ENCODE peak calls at places on chromosome 18, in five cellular contexts. P, F, N, E and D are unnamed samples.

GRCh38 chr18:23173912-23174311 is 38.6 kb downstream of the CABLES1 start:
- DNase-seq in E (no peak), F (no peak), N (no peak), P (no peak), D (no peak)

GRCh38 chr18:7601936-7602335 is 34.8 kb downstream of the PTPRM start:
- DNase-seq in N (no peak), F (no peak), P (no peak), E (no peak), D (no peak)

GRCh38 chr18:79465392-79465991 is 69.8 kb downstream of the NFATC1 start:
- DNase-seq in P (no peak), N (no peak), F (no peak), E (no peak), D (no peak)

GRCh38 chr18:30486856-30487255 is 555.7 kb downstream of the DSC3 start:
- DNase-seq in E (no peak), F (no peak), P (peak; percentile 5), N (no peak), D (peak; percentile 6)

GRCh38 chr18:9516437-9517064 is 41.2 kb downstream of the RALBP1 start:
- DNase-seq in E (no peak), N (peak; percentile 38), F (no peak), P (peak; percentile 71), D (peak; percentile 39)

GRCh38 chr18:47050468-47050867 is 15.0 kb upstream of the ELOA2 start:
- DNase-seq in F (no peak), N (peak; percentile 38), E (no peak), P (peak; percentile 75), D (peak; percentile 47)

GRCh38 chr18:58755304-58756010 is 84.2 kb downstream of the MALT1 start:
- DNase-seq in P (no peak), E (no peak), N (no peak), F (peak; percentile 45), D (no peak)

GRCh38 chr18:62324917-62325805 is at the start of gene TNFRSF11A:
- DNase-seq in N (no peak), F (peak; percentile 40), E (no peak), P (peak; percentile 5), D (no peak)

GRCh38 chr18:42640160-42640559 is 475.3 kb downstream of the RIT2 start:
- DNase-seq in P (peak; percentile 28), E (no peak), N (no peak), F (no peak), D (no peak)

GRCh38 chr18:3383381-3383915 is 66.5 kb upstream of the TGIF1 start:
- DNase-seq in N (no peak), P (peak; percentile 9), F (no peak), E (no peak), D (peak; percentile 16)

GRCh38 chr18:9827856-9828793 is 57.6 kb upstream of the TXNDC2 start:
- DNase-seq in F (no peak), P (peak; percentile 99), E (no peak), N (peak; percentile 57), D (peak; percentile 98)

GRCh38 chr18:2301316-2301715 is 270.0 kb downstream of the METTL4 start:
- DNase-seq in F (no peak), P (no peak), E (no peak), N (no peak), D (no peak)

GRCh38 chr18:3652380-3653262 is 202.6 kb downstream of the TGIF1 start:
- DNase-seq in P (peak; percentile 97), F (no peak), E (peak; percentile 81), N (no peak), D (peak; percentile 88)

GRCh38 chr18:48929951-48930713 is 20.6 kb downstream of the SMAD7 start:
- DNase-seq in F (no peak), N (peak; percentile 19), P (peak; percentile 59), E (no peak), D (peak; percentile 82)

GRCh38 chr18:3032721-3033120 is 19.8 kb upstream of the LPIN2 start:
- DNase-seq in P (no peak), F (no peak), E (no peak), N (no peak), D (no peak)

GRCh38 chr18:42582266-42582665 is 533.2 kb downstream of the RIT2 start:
- DNase-seq in F (no peak), N (no peak), P (no peak), E (no peak), D (no peak)

GRCh38 chr18:57438669-57439616 is 3.8 kb downstream of the ONECUT2 start:
- DNase-seq in P (no peak), F (no peak), N (no peak), E (no peak), D (no peak)

GRCh38 chr18:57523171-57523956 is 63.1 kb downstream of the FECH start:
- DNase-seq in P (no peak), N (no peak), E (no peak), F (no peak), D (no peak)

GRCh38 chr18:79549638-79550000 is 130.0 kb upstream of the CTDP1 start:
- DNase-seq in N (no peak), F (no peak), P (no peak), E (no peak), D (no peak)

GRCh38 chr18:65567372-65567771 is 183.4 kb upstream of the CDH7 start:
- DNase-seq in N (no peak), E (no peak), F (no peak), P (peak; percentile 4), D (no peak)

GRCh38 chr18:31648966-31649429 is 35.4 kb downstream of the B4GALT6 start:
- DNase-seq in P (peak; percentile 58), N (no peak), F (no peak), E (no peak), D (peak; percentile 7)

GRCh38 chr18:6414723-6415362 is at the start of gene L3MBTL4:
- DNase-seq in E (peak; percentile 73), P (no peak), N (peak; percentile 7), F (no peak), D (no peak)

GRCh38 chr18:28147674-28148171 is 29.2 kb downstream of the CDH2 start:
- DNase-seq in P (peak; percentile 88), E (no peak), N (no peak), F (no peak), D (no peak)

GRCh38 chr18:3251963-3252277 is 4.3 kb downstream of the MYL12A start:
- DNase-seq in N (no peak), F (no peak), P (peak; percentile 45), E (no peak), D (no peak)

GRCh38 chr18:58227361-58227930 is 183.4 kb downstream of the NEDD4L start:
- DNase-seq in N (no peak), F (no peak), P (no peak), E (no peak), D (no peak)

GRCh38 chr18:32470136-32470712 is 458 bp downstream of the GAREM1 start:
- DNase-seq in N (no peak), P (peak; percentile 46), E (peak; percentile 60), F (no peak), D (no peak)

GRCh38 chr18:35335861-35336260 is 8.4 kb downstream of the ZNF24 start:
- DNase-seq in P (no peak), N (no peak), E (no peak), F (no peak), D (no peak)

GRCh38 chr18:37586641-37587225 is 21.1 kb upstream of the CELF4 start:
- DNase-seq in F (no peak), P (no peak), E (no peak), N (no peak), D (no peak)

GRCh38 chr18:35084494-35085449 is 43.6 kb downstream of the MAPRE2 start:
- DNase-seq in N (no peak), E (no peak), F (no peak), P (peak; percentile 14), D (no peak)

GRCh38 chr18:79962835-79963657 is 1.4 kb upstream of the HSBP1L1 start:
- DNase-seq in N (no peak), P (no peak), F (peak; percentile 76), E (no peak), D (no peak)

DNA sequence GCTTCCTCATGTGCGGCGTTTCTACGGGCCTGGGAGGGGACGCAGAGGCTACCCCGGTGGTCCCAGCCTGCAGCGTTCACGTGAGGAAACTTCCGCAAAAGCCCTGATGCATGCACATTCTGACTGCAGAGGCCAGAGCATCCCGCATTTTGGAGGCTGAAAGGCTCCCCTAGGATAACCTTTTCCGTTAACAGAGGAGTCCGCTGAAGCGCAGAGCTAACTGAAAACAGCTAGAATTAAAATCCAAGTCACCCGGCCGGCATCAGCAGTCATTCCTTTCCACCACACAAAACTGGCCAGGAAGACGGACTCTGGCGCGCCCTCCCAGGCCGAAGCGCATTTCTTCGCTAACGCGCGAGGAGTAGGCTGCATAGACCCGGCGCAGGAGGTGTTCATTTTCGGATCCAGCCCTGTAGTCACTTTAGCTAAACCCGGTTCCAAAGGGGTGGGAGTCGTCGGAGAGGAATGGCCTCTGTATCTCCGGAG is 747 bp upstream of the TUBB6 start:
- DNase-seq in E (no peak), F (no peak), P (peak; percentile 77), N (peak; percentile 61), D (peak; percentile 69)
- TF ChIP-seq CTCF in E (no peak), F (no peak), P (no peak), N (no peak), D (no peak)

GRCh38 chr18:56238576-56238975 is 399.8 kb downstream of the TXNL1 start:
- DNase-seq in F (no peak), E (no peak), P (peak; percentile 34), N (no peak), D (no peak)
- TF ChIP-seq CTCF in F (no peak), E (no peak), P (peak; percentile 43), N (no peak), D (peak; percentile 62)

GRCh38 chr18:52903858-52904257 is 563.9 kb downstream of the DCC start:
- DNase-seq in P (no peak), F (no peak), E (no peak), N (peak; percentile 13), D (no peak)
- TF ChIP-seq CTCF in P (no peak), F (no peak), E (peak; percentile 86), N (peak; percentile 38), D (peak; percentile 24)

GRCh38 chr18:50080932-50081560 is 113.9 kb downstream of the MYO5B start:
- DNase-seq in N (no peak), P (no peak), E (no peak), F (no peak), D (no peak)

GRCh38 chr18:50089702-50090101 is 105.2 kb downstream of the MYO5B start:
- DNase-seq in N (no peak), E (no peak), F (no peak), P (no peak), D (no peak)

GRCh38 chr18:50079571-50080295 is 115.2 kb downstream of the MYO5B start:
- DNase-seq in N (no peak), E (peak; percentile 73), P (no peak), F (no peak), D (no peak)

GRCh38 chr18:50083708-50084107 is 111.2 kb downstream of the MYO5B start:
- DNase-seq in E (no peak), F (no peak), P (no peak), N (no peak), D (no peak)
- TF ChIP-seq CTCF in E (no peak), F (no peak), P (no peak), N (no peak), D (no peak)

GRCh38 chr18:24428709-24429108 is 2.2 kb downstream of the IMPACT start:
- DNase-seq in N (no peak), F (no peak), E (no peak), P (no peak), D (no peak)
- TF ChIP-seq CTCF in N (no peak), F (no peak), E (no peak), P (no peak), D (peak; percentile 55)

GRCh38 chr18:959854-960253 is 55.2 kb downstream of the ADCYAP1 start:
- DNase-seq in N (no peak), E (no peak), P (no peak), F (no peak), D (no peak)
- TF ChIP-seq CTCF in N (no peak), E (no peak), P (no peak), F (no peak), D (no peak)